ENCODE peak calls at places on chromosomes 11 and 22, in ten cellular contexts. M is anterior cingulate cortex; K is stomach; P is GOT3; C is stimulated activated CD4-positive, alpha-beta T cell treated with anti-CD3 and anti-CD28 coated beads, Interleukin-1b, Interleukin-23, amount 100 ng/mL, for 1 hour; I is activated CD8-positive, alpha-beta memory T cell treated with anti-CD3 and anti-CD28 coated beads, Interleukin-2, amount 50 U/mL, for 48 hours; O is small intestine; Z is stimulated activated CD8-positive, alpha-beta memory T cell treated with anti-CD3 and anti-CD28 coated beads, Interleukin-7, amount 100 ng/mL, for 1 hour; Q is WTC11; D is NCI-H345. A is an unnamed sample.
A peak's percentile ranks its signal among the peaks of the same experiment; 100 is the strongest.

GRCh38 chr11:15618583-15619032 is 503.9 kb downstream of the INSC start:
- DNase-seq in C (no peak), O (peak; percentile 90), K (peak; percentile 69), M (no peak), Q (no peak), P (no peak), Z (no peak), I (no peak), D (no peak), A (no peak)

GRCh38 chr22:50561401-50562074 is 1.2 kb downstream of the SYCE3 start:
- DNase-seq in M (no peak), K (no peak), P (no peak), D (no peak), O (no peak), Q (no peak), I (no peak), Z (no peak), C (no peak), A (no peak)

GRCh38 chr11:45399166-45399565 is 113.0 kb upstream of the SYT13 start:
- DNase-seq in C (no peak), Q (no peak), Z (no peak), O (no peak), I (no peak), D (no peak), P (no peak), M (no peak), K (no peak), A (no peak)

GRCh38 chr11:119168471-119169271 is at the start of gene NLRX1:
- DNase-seq in K (peak; percentile 85), I (peak; percentile 90), D (peak; percentile 80), O (peak; percentile 88), C (peak; percentile 61), Q (peak; percentile 83), P (peak; percentile 23), M (peak; percentile 47), Z (peak; percentile 54), A (peak; percentile 97)

GRCh38 chr22:19766506-19767426 is 6.2 kb downstream of the TBX1 start:
- DNase-seq in Z (no peak), C (no peak), K (peak; percentile 71), P (no peak), O (peak; percentile 28), I (peak; percentile 73), D (no peak), Q (peak; percentile 73), M (no peak), A (no peak)

GRCh38 chr22:22210375-22210774 is 34.2 kb upstream of the VPREB1 start:
- DNase-seq in Q (no peak), I (peak; percentile 81), D (no peak), O (no peak), K (no peak), Z (no peak), C (no peak), P (no peak), M (no peak), A (no peak)

GRCh38 chr11:64653388-64653973 is 62.5 kb downstream of the SLC22A12 start:
- DNase-seq in D (no peak), I (no peak), Q (no peak), P (no peak), M (no peak), C (no peak), O (no peak), Z (no peak), K (no peak), A (no peak)

GRCh38 chr22:45262931-45263789 is 21.6 kb upstream of the UPK3A start:
- DNase-seq in D (peak; percentile 11), K (no peak), M (no peak), C (no peak), I (no peak), O (no peak), Z (no peak), P (no peak), Q (no peak), A (peak; percentile 66)

GRCh38 chr11:68551223-68551622 is 90.7 kb downstream of the PPP6R3 start:
- DNase-seq in O (no peak), I (no peak), C (no peak), M (no peak), K (no peak), Q (no peak), D (no peak), Z (no peak), P (no peak), A (no peak)

GRCh38 chr22:46201059-46201757 is 48.9 kb downstream of the CDPF1 start:
- DNase-seq in I (no peak), M (no peak), O (peak; percentile 74), Q (peak; percentile 50), K (no peak), P (no peak), C (no peak), Z (no peak), D (no peak), A (no peak)

GRCh38 chr11:58770166-58770565 is 38.4 kb upstream of the GLYAT start:
- DNase-seq in Z (no peak), D (no peak), O (no peak), P (no peak), Q (no peak), K (no peak), C (no peak), M (no peak), I (no peak), A (no peak)

GRCh38 chr11:123260511-123261211 is 65.6 kb upstream of the CLMP start:
- DNase-seq in O (no peak), M (no peak), Q (no peak), I (no peak), D (no peak), C (no peak), K (no peak), Z (no peak), P (no peak), A (no peak)

GRCh38 chr11:13019313-13019712 is 10.2 kb downstream of the RASSF10 start:
- DNase-seq in D (no peak), Z (no peak), K (no peak), Q (no peak), M (no peak), C (no peak), O (no peak), I (no peak), P (no peak), A (no peak)

GRCh38 chr11:106840146-106840545 is 178.1 kb downstream of the GUCY1A2 start:
- DNase-seq in Q (no peak), Z (no peak), D (no peak), M (no peak), P (no peak), I (no peak), C (no peak), K (no peak), O (no peak), A (no peak)

GRCh38 chr11:105911454-105911853 is 110.6 kb downstream of the MSANTD4 start:
- DNase-seq in C (no peak), P (no peak), D (no peak), Q (no peak), O (no peak), Z (no peak), K (no peak), I (no peak), M (no peak), A (no peak)

GRCh38 chr11:66337103-66337899 is 1.1 kb upstream of the RIN1 start:
- DNase-seq in Q (no peak), P (no peak), I (no peak), D (no peak), Z (no peak), C (no peak), O (no peak), K (no peak), M (no peak), A (no peak)

GRCh38 chr11:119320593-119321524 is 3.9 kb upstream of the MCAM start:
- DNase-seq in M (peak; percentile 42), K (peak; percentile 64), D (no peak), Z (no peak), C (no peak), Q (peak; percentile 71), I (peak; percentile 83), O (peak; percentile 40), P (no peak), A (peak; percentile 79)

GRCh38 chr11:46391578-46392420 is at the start of gene CHRM4:
- DNase-seq in O (peak; percentile 50), K (no peak), D (peak; percentile 82), C (no peak), I (peak; percentile 64), Q (peak; percentile 69), P (no peak), M (peak; percentile 28), Z (no peak), A (peak; percentile 53)

GRCh38 chr11:82539669-82540068 is 194.0 kb downstream of the FAM181B start:
- DNase-seq in I (no peak), M (no peak), P (no peak), K (no peak), O (no peak), Z (no peak), D (no peak), C (no peak), Q (no peak), A (no peak)

A was measured in GM19239.